ENCODE peak calls at places on chromosomes 12 and 14, in eight cellular contexts. P is coronary artery, E is hepatocyte, N is activated T-cell treated with anti-CD3 and anti-CD28 coated beads for 4 hours, A is neural crest cell, V is ovary, R is HEK293T, C is astrocyte of the cerebellum. M is an unnamed sample.

GRCh38 chr14:100332797-100333196 is 9.7 kb downstream of the SLC25A47 start:
- DNase-seq in C (no peak), R (no peak), N (no peak), V (peak), A (no peak), E (no peak), P (no peak), M (no peak)

GRCh38 chr12:18658829-18659228 is 79.0 kb downstream of the PLCZ1 start:
- DNase-seq in P (no peak), R (no peak), V (no peak), N (no peak), A (no peak), E (no peak), C (no peak), M (no peak)

GRCh38 chr12:128920468-128920867 is 67.2 kb downstream of the GLT1D1 start:
- DNase-seq in N (no peak), C (no peak), E (peak), R (no peak), V (no peak), A (no peak), P (no peak), M (peak)

GRCh38 chr12:32918890-32919791 is 22.6 kb upstream of the PKP2 start:
- DNase-seq in A (no peak), N (no peak), P (no peak), E (peak), R (peak), V (peak), C (peak), M (no peak)

GRCh38 chr12:103503546-103504480 is 8.0 kb upstream of the C12orf42 start:
- DNase-seq in E (peak), N (peak), C (no peak), A (peak), V (no peak), P (no peak), R (peak), M (no peak)

GRCh38 chr12:39628836-39629235 is 9.2 kb upstream of the ABCD2 start:
- DNase-seq in C (no peak), A (no peak), V (no peak), N (no peak), P (no peak), R (no peak), E (no peak), M (no peak)

GRCh38 chr14:50961606-50962259 is 17.4 kb upstream of the PYGL start:
- DNase-seq in N (no peak), V (no peak), C (peak), P (no peak), E (peak), A (no peak), R (no peak), M (peak)

GRCh38 chr12:128976120-128976519 is 122.8 kb downstream of the GLT1D1 start:
- DNase-seq in E (peak), A (peak), R (peak), C (no peak), N (no peak), P (no peak), V (no peak), M (no peak)

GRCh38 chr12:27434673-27435565 is 11.6 kb upstream of the SMCO2 start:
- DNase-seq in R (peak), V (peak), E (peak), P (no peak), C (no peak), N (no peak), A (peak), M (no peak)

GRCh38 chr12:47772094-47772660 is 861 bp upstream of the SLC48A1 start:
- DNase-seq in N (no peak), P (no peak), V (no peak), C (no peak), E (no peak), A (no peak), R (no peak), M (no peak)

GRCh38 chr14:35365130-35366047 is 39.2 kb downstream of the NFKBIA start:
- DNase-seq in V (no peak), P (peak), E (peak), R (no peak), C (no peak), N (peak), A (no peak), M (peak)

GRCh38 chr12:64744422-64745258 is 14.6 kb downstream of the GNS start:
- DNase-seq in E (no peak), C (no peak), P (no peak), N (no peak), V (no peak), R (no peak), A (no peak), M (no peak)

GRCh38 chr12:3304436-3305135 is 186.4 kb upstream of the PRMT8 start:
- DNase-seq in E (peak), C (peak), R (no peak), V (no peak), P (no peak), N (no peak), A (no peak), M (no peak)

GRCh38 chr12:107196681-107197080 is 103.3 kb upstream of the CRY1 start:
- DNase-seq in E (no peak), A (no peak), N (no peak), C (no peak), V (no peak), R (no peak), P (no peak), M (no peak)

GRCh38 chr14:52700701-52701172 is 5.4 kb upstream of the ERO1A start:
- DNase-seq in N (no peak), A (no peak), C (no peak), E (peak), P (no peak), R (no peak), V (no peak), M (no peak)

GRCh38 chr12:113054948-113055486 is 1.5 kb upstream of the DTX1 start:
- DNase-seq in P (no peak), C (no peak), V (no peak), E (no peak), A (no peak), N (no peak), R (no peak), M (no peak)

GRCh38 chr12:92759634-92760268 is 57.0 kb downstream of the PLEKHG7 start:
- DNase-seq in E (peak), V (no peak), A (no peak), R (no peak), N (no peak), P (no peak), C (peak), M (peak)

GRCh38 chr12:45933504-45933903 is 56.9 kb downstream of the SCAF11 start:
- DNase-seq in R (no peak), V (no peak), E (no peak), P (no peak), C (no peak), N (no peak), A (no peak), M (no peak)

GRCh38 chr14:25048170-25049126 is 1.5 kb downstream of the STXBP6 start:
- DNase-seq in V (no peak), N (no peak), R (no peak), P (no peak), C (peak), E (peak), A (no peak), M (peak)

GRCh38 chr12:67469666-67470065 is 178.9 kb upstream of the DYRK2 start:
- DNase-seq in P (no peak), V (no peak), A (no peak), R (no peak), C (no peak), N (no peak), E (peak), M (no peak)

GRCh38 chr12:6553051-6553868 is 2.6 kb downstream of the IFFO1 start:
- DNase-seq in R (no peak), E (no peak), A (no peak), N (no peak), V (no peak), P (peak), C (no peak), M (peak)

GRCh38 chr12:130973906-130974305 is 20.2 kb downstream of the ADGRD1 start:
- DNase-seq in R (no peak), V (no peak), C (no peak), P (peak), N (no peak), E (no peak), A (no peak), M (no peak)

GRCh38 chr14:55373784-55374725 is 37.6 kb downstream of the ATG14 start:
- DNase-seq in V (no peak), A (no peak), P (no peak), N (peak), C (peak), E (peak), R (no peak), M (no peak)

GRCh38 chr12:81644503-81644902 is 114.6 kb downstream of the PPFIA2 start:
- DNase-seq in A (no peak), E (peak), N (no peak), R (peak), C (peak), V (no peak), P (no peak), M (no peak)

GRCh38 chr14:53327716-53328115 is 174.6 kb upstream of the DDHD1 start:
- DNase-seq in E (no peak), R (no peak), P (no peak), C (no peak), V (no peak), A (no peak), N (no peak), M (no peak)

GRCh38 chr14:91029451-91030217 is 30.8 kb downstream of the RPS6KA5 start:
- DNase-seq in A (no peak), E (no peak), N (no peak), V (no peak), R (no peak), C (no peak), P (no peak), M (no peak)

GRCh38 chr12:42588308-42588836 is 1.2 kb downstream of the PRICKLE1 start:
- DNase-seq in N (no peak), C (no peak), V (no peak), A (no peak), R (no peak), P (no peak), E (peak), M (no peak)

GRCh38 chr14:80628547-80628946 is 313.0 kb downstream of the CEP128 start:
- DNase-seq in E (peak), A (no peak), V (no peak), C (no peak), N (no peak), R (no peak), P (no peak), M (no peak)

GRCh38 chr12:40170593-40170992 is 54.2 kb upstream of the LRRK2 start:
- DNase-seq in V (no peak), E (no peak), C (no peak), N (no peak), R (no peak), A (no peak), P (no peak), M (no peak)

GRCh38 chr14:100203962-100204834 is 34.7 kb upstream of the YY1 start:
- DNase-seq in P (no peak), R (no peak), N (no peak), C (no peak), A (no peak), E (peak), V (no peak), M (no peak)

GRCh38 chr14:67962215-67962644 is 142.7 kb downstream of the RAD51B start:
- DNase-seq in V (no peak), E (peak), C (no peak), N (no peak), A (no peak), R (no peak), P (no peak), M (no peak)

M was measured in GM04503.